ENCODE peak calls at places on chromosomes 11 and 22, in six cellular contexts. L is PC-9, K is colonic mucosa, C is ascending aorta, X is right cardiac atrium, S is transverse colon. B is an unnamed sample. For H3K9me3, the result is how much of the 10 kb centered on the place peaks cover.

GRCh38 chr22:32801436-32802290 is at the start of gene TIMP3:
- DNase-seq in C (peak), K (peak), L (peak), X (peak), S (peak), B (no peak)

GRCh38 chr22:27349456-27349855 is 452.1 kb downstream of the MN1 start:
- DNase-seq in C (no peak), K (no peak), L (no peak), X (no peak), S (no peak), B (no peak)

GRCh38 chr11:111322534-111322933 is 24.2 kb downstream of the POU2AF3 start:
- DNase-seq in X (no peak), S (no peak), C (no peak), L (no peak), K (no peak), B (no peak)

GRCh38 chr11:111456086-111456858 is 55.9 kb downstream of the BTG4 start:
- DNase-seq in K (no peak), C (no peak), L (no peak), S (no peak), X (no peak), B (no peak)

GRCh38 chr11:125214466-125215204 is 50.1 kb downstream of the PKNOX2 start:
- DNase-seq in C (no peak), L (no peak), X (peak), K (no peak), S (no peak), B (no peak)

GRCh38 chr11:86099727-86100320 is 30.9 kb upstream of the PICALM start:
- DNase-seq in X (no peak), K (peak), L (peak), S (peak), C (no peak), B (no peak)

GRCh38 chr11:12784445-12784844 is 110.2 kb downstream of the TEAD1 start:
- DNase-seq in X (no peak), K (no peak), L (no peak), S (no peak), C (no peak), B (no peak)

GRCh38 chr11:9568854-9569587 is 4.4 kb upstream of the WEE1 start:
- DNase-seq in L (peak), X (peak), S (peak), C (no peak), K (peak), B (no peak)

GRCh38 chr22:24414984-24415945 is 12.1 kb upstream of the ADORA2A start:
- DNase-seq in L (no peak), K (no peak), X (peak), C (no peak), S (no peak), B (no peak)

GRCh38 chr11:86620796-86621575 is 51.4 kb downstream of the ME3 start:
- DNase-seq in K (no peak), C (no peak), X (no peak), S (no peak), L (no peak), B (no peak)

GRCh38 chr22:23204125-23204488 is 23.8 kb downstream of the BCR start:
- DNase-seq in X (no peak), K (no peak), C (no peak), L (no peak), S (no peak), B (no peak)

GRCh38 chr11:30172872-30173271 is 57.9 kb upstream of the FSHB start:
- DNase-seq in L (no peak), X (peak), C (no peak), S (no peak), K (no peak), B (no peak)

GRCh38 chr22:17580461-17581031 is 17.2 kb downstream of the SLC25A18 start:
- DNase-seq in X (no peak), K (no peak), C (no peak), S (no peak), L (no peak), B (no peak)

GRCh38 chr11:125020342-125020741 is 42.8 kb upstream of the SLC37A2 start:
- DNase-seq in L (no peak), S (no peak), C (no peak), X (no peak), K (no peak), B (no peak)

GRCh38 chr22:42786606-42787356 is 66.1 kb upstream of the A4GALT start:
- DNase-seq in S (no peak), X (peak), K (no peak), L (no peak), C (no peak), B (no peak)

GRCh38 chr22:22955866-22956535 is 68.4 kb downstream of the IGLL5 start:
- DNase-seq in X (peak), S (peak), L (peak), K (peak), C (no peak), B (peak)

GRCh38 chr11:19729141-19729540 is 16.5 kb downstream of the NAV2 start:
- DNase-seq in S (no peak), K (no peak), C (no peak), L (no peak), X (no peak), B (no peak)

GRCh38 chr22:44917372-44918165 is 92.2 kb downstream of the PHF21B start:
- DNase-seq in X (peak), K (no peak), C (no peak), L (no peak), S (no peak), B (no peak)

GRCh38 chr11:111010391-111011354 is 234.9 kb upstream of the POU2AF2 start:
- DNase-seq in C (no peak), S (no peak), X (no peak), K (no peak), L (no peak), B (no peak)

GRCh38 chr22:50399751-50400331 is 56.7 kb downstream of the PPP6R2 start:
- DNase-seq in L (peak), C (no peak), X (no peak), K (peak), S (peak), B (peak)

GRCh38 chr22:40215266-40215665 is 37.5 kb downstream of the TNRC6B start:
- DNase-seq in K (peak), C (no peak), L (no peak), S (no peak), X (peak), B (peak)

GRCh38 chr22:42895541-42895981 is 38.5 kb upstream of the ARFGAP3 start:
- DNase-seq in X (peak), S (no peak), L (no peak), K (no peak), C (no peak), B (no peak)

GRCh38 chr11:10617551-10617950 is 49.1 kb upstream of the LYVE1 start:
- DNase-seq in S (no peak), X (no peak), K (peak), C (no peak), L (no peak), B (no peak)

GRCh38 chr11:78961938-78962701 is 387.5 kb upstream of the NARS2 start:
- DNase-seq in X (peak), K (no peak), S (no peak), L (no peak), C (no peak), B (no peak)

DNA sequence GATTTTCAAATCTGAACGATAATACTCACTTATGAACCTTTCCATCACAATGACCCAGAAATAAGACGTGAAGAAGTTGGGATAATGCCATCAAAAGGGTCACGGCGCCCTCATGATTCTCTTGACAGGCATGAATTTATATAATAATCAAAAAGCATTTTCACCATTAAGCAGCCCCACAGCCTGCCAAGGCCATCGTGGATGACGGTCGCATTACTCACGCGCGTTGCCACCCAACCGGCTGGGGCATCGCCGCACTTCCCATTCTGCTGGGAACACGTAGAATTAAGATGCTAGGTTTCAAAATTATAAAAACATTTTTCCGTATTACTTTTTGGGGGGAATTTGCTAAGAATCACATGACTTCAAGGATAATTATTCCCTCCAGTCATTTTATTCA is 18.9 kb upstream of the GAL start:
- DNase-seq in C (no peak), K (no peak), L (no peak), X (no peak), S (no peak), B (no peak)
- H3K9me3 ChIP-seq in C (under half), K (under half), L (under half), X (under half), S (under half), B (under half)

DNA sequence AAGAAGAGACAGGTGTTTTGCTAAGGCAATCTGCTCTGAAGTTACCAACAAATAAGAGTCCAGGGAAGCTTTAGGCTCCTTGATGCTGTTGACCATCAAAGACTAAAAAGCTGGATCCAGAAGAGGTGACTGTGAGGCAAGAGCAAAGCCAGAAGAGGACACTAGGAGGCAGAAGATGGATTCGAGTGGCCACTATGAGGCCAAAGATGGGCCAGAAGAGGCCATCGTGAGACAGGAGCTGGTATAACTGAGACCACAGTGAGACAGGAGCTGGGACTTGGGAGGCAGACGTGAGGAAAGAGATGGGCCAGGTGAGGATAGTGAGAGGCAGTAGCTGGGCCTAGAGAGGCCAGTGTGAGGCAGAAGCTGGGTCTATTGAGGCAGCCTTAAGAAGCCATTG is 37.7 kb downstream of the OR4C45 start:
- DNase-seq in S (no peak), K (no peak), X (no peak), C (no peak), L (no peak), B (no peak)
- H3K9me3 ChIP-seq in S (under half), K (under half), X (under half), C (under half), L (under half), B (under half)

GRCh38 chr11:1089738-1090599 is 15.3 kb downstream of the MUC2 start:
- DNase-seq in L (no peak), X (peak), C (no peak), K (no peak), S (no peak), B (no peak)

GRCh38 chr11:1086171-1087102 is 11.8 kb downstream of the MUC2 start:
- DNase-seq in C (no peak), L (no peak), X (no peak), K (no peak), S (no peak), B (no peak)

GRCh38 chr11:1088927-1089737 is 14.5 kb downstream of the MUC2 start:
- DNase-seq in S (no peak), X (peak), L (no peak), K (no peak), C (no peak), B (no peak)

GRCh38 chr11:1087279-1087960 is 12.7 kb downstream of the MUC2 start:
- DNase-seq in K (no peak), S (no peak), L (no peak), C (no peak), X (peak), B (no peak)

GRCh38 chr11:1087961-1088926 is 13.6 kb downstream of the MUC2 start:
- DNase-seq in S (peak), L (no peak), K (no peak), C (no peak), X (peak), B (no peak)
- H3K9me3 ChIP-seq in S (under half), L (under half), K (under half), C (under half), X (under half), B (under half)

GRCh38 chr11:108206171-108206570 is 16.3 kb downstream of the NPAT start:
- DNase-seq in K (no peak), S (no peak), X (peak), L (no peak), C (no peak), B (no peak)

GRCh38 chr11:108204918-108205499 is 17.4 kb downstream of the NPAT start:
- DNase-seq in S (no peak), X (no peak), C (no peak), L (no peak), K (no peak), B (no peak)

GRCh38 chr11:108207683-108208060 is 14.8 kb downstream of the NPAT start:
- DNase-seq in X (no peak), C (no peak), S (no peak), K (no peak), L (no peak), B (no peak)

GRCh38 chr11:108204376-108204775 is 18.1 kb downstream of the NPAT start:
- DNase-seq in S (no peak), K (no peak), X (no peak), L (no peak), C (no peak), B (no peak)

DNA sequence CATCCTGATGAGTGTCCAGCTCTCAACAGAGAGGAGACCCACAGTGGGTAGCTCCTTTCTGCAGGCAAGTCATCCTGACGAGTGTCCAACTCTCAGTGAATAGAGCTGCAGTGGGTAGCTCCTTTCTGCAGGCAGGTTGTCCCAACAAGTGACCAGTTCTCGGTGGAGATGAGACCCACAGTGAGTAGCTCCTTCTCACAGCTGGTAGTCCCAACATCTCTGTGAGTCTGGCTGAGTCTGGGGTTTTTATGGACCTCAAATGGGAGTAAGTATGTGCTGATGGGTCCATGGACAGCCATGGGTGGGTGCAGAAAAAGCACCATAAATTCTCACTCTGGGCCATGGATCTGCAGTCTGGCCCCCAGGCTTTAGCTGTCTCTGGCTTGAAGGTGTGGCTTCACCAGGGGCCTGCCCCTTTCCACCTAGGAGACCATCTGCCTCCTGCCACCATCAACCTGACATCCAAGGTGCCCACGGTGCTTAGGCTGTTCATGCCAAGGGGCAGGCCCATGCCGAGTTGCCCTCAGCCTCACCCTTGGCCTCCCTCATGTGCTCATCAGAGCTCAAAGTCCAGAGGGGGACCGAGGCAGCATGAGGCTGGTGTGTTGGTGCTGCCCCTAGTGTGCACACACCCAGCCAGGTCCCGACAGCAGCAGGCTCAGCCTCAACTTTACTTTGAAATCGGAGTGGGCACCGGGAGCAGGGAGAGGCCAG is 15.3 kb downstream of the NPAT start:
- DNase-seq in L (no peak), K (no peak), S (no peak), C (no peak), X (no peak), B (no peak)
- H3K9me3 ChIP-seq in L (under half), K (under half), S (under half), C (under half), X (under half), B (under half)

GRCh38 chr11:100791873-100792272 is 104.8 kb downstream of the ARHGAP42 start:
- DNase-seq in C (no peak), X (no peak), L (peak), S (no peak), K (no peak), B (no peak)

GRCh38 chr11:100791103-100791502 is 104.0 kb downstream of the ARHGAP42 start:
- DNase-seq in L (no peak), X (no peak), K (no peak), C (no peak), S (no peak), B (no peak)

GRCh38 chr11:100790073-100790472 is 103.0 kb downstream of the ARHGAP42 start:
- DNase-seq in L (no peak), S (no peak), X (no peak), C (no peak), K (no peak), B (no peak)

GRCh38 chr11:100789500-100789899 is 102.4 kb downstream of the ARHGAP42 start:
- DNase-seq in L (no peak), K (peak), S (peak), X (peak), C (no peak), B (no peak)

GRCh38 chr11:100793525-100793924 is 106.4 kb downstream of the ARHGAP42 start:
- DNase-seq in C (no peak), X (no peak), S (no peak), L (no peak), K (no peak), B (no peak)
- H3K9me3 ChIP-seq in C (under half), X (under half), S (under half), L (under half), K (under half), B (under half)

GRCh38 chr11:35937751-35938150 is 6.1 kb upstream of the LDLRAD3 start:
- DNase-seq in X (no peak), L (no peak), S (no peak), C (no peak), K (no peak), B (no peak)

GRCh38 chr11:35933572-35933925 is 10.3 kb upstream of the LDLRAD3 start:
- DNase-seq in X (no peak), K (no peak), S (no peak), L (no peak), C (no peak), B (no peak)

GRCh38 chr11:35935390-35935789 is 8.5 kb upstream of the LDLRAD3 start:
- DNase-seq in K (no peak), L (no peak), X (no peak), C (no peak), S (no peak), B (no peak)

GRCh38 chr11:35932641-35933571 is 11.0 kb upstream of the LDLRAD3 start:
- DNase-seq in X (no peak), S (no peak), L (no peak), C (no peak), K (no peak), B (no peak)

DNA sequence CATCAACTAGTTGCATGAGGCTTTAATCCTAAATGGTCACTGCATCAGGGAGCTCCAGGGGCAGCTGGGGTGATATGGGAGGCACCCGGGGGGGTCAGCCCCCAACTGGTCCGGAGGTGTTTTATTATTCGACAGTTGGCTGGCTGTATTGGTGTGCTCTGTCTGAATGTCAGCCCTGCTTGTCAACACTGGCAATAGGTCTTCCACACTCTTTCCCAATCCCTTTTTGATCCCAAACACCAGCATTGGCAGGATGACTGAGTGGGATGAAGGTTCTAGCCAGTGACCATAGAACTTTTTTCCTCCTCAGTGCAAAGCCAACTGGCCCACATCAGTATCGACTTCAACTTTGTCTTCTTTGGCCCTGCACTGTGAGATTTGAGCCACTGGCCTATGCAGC is 8.9 kb upstream of the LDLRAD3 start:
- DNase-seq in C (no peak), S (no peak), K (no peak), X (peak), L (no peak), B (no peak)
- H3K9me3 ChIP-seq in C (under half), S (under half), K (under half), X (under half), L (under half), B (under half)

B was measured in CD4-positive, CD25-positive, alpha-beta regulatory T cell.